ENCODE peak calls at places on chromosomes 6 and 20, in four cellular contexts. One of them, this sample, is unnamed.

GRCh38 chr6:137001287-137001976 is 43.3 kb downstream of the IL20RA start:
- DNase-seq in stimulated activated CD8-positive, alpha-beta memory T cell treated with anti-CD3 and anti-CD28 coated beads, Interleukin-4, amount 100 ng/mL, for 24 hours: no peak
- DNase-seq in fibroblast of the aortic adventitia: no peak
- DNase-seq in anterior cingulate cortex: no peak
- DNase-seq in this sample: no peak

GRCh38 chr6:108565893-108566292 is 5.2 kb downstream of the FOXO3 start:
- DNase-seq in anterior cingulate cortex: no peak
- DNase-seq in fibroblast of the aortic adventitia: peak; percentile 92
- DNase-seq in stimulated activated CD8-positive, alpha-beta memory T cell treated with anti-CD3 and anti-CD28 coated beads, Interleukin-4, amount 100 ng/mL, for 24 hours: no peak
- DNase-seq in this sample: peak; percentile 54

GRCh38 chr6:141335476-141335875 is 797.2 kb upstream of the GJE1 start:
- DNase-seq in anterior cingulate cortex: no peak
- DNase-seq in fibroblast of the aortic adventitia: no peak
- DNase-seq in stimulated activated CD8-positive, alpha-beta memory T cell treated with anti-CD3 and anti-CD28 coated beads, Interleukin-4, amount 100 ng/mL, for 24 hours: no peak
- DNase-seq in this sample: no peak

GRCh38 chr6:20340459-20340858 is 61.2 kb upstream of the E2F3 start:
- DNase-seq in fibroblast of the aortic adventitia: no peak
- DNase-seq in stimulated activated CD8-positive, alpha-beta memory T cell treated with anti-CD3 and anti-CD28 coated beads, Interleukin-4, amount 100 ng/mL, for 24 hours: no peak
- DNase-seq in anterior cingulate cortex: peak; percentile 5
- DNase-seq in this sample: no peak

GRCh38 chr20:32437391-32438074 is 79.4 kb downstream of the ASXL1 start:
- DNase-seq in fibroblast of the aortic adventitia: no peak
- DNase-seq in anterior cingulate cortex: no peak
- DNase-seq in stimulated activated CD8-positive, alpha-beta memory T cell treated with anti-CD3 and anti-CD28 coated beads, Interleukin-4, amount 100 ng/mL, for 24 hours: no peak
- DNase-seq in this sample: no peak

GRCh38 chr6:170405311-170405975 is 98.9 kb downstream of the FAM120B start:
- DNase-seq in stimulated activated CD8-positive, alpha-beta memory T cell treated with anti-CD3 and anti-CD28 coated beads, Interleukin-4, amount 100 ng/mL, for 24 hours: no peak
- DNase-seq in fibroblast of the aortic adventitia: peak; percentile 97
- DNase-seq in anterior cingulate cortex: no peak
- DNase-seq in this sample: no peak

GRCh38 chr6:75213112-75213511 is 7.3 kb upstream of the COL12A1 start:
- DNase-seq in fibroblast of the aortic adventitia: peak; percentile 65
- DNase-seq in anterior cingulate cortex: no peak
- DNase-seq in stimulated activated CD8-positive, alpha-beta memory T cell treated with anti-CD3 and anti-CD28 coated beads, Interleukin-4, amount 100 ng/mL, for 24 hours: no peak
- DNase-seq in this sample: no peak

GRCh38 chr20:4973330-4974097 is 27.8 kb downstream of the SLC23A2 start:
- DNase-seq in stimulated activated CD8-positive, alpha-beta memory T cell treated with anti-CD3 and anti-CD28 coated beads, Interleukin-4, amount 100 ng/mL, for 24 hours: peak; percentile 28
- DNase-seq in fibroblast of the aortic adventitia: peak; percentile 82
- DNase-seq in anterior cingulate cortex: no peak
- DNase-seq in this sample: peak; percentile 60

GRCh38 chr20:63090682-63091571 is 84.2 kb upstream of the BHLHE23 start:
- DNase-seq in fibroblast of the aortic adventitia: no peak
- DNase-seq in stimulated activated CD8-positive, alpha-beta memory T cell treated with anti-CD3 and anti-CD28 coated beads, Interleukin-4, amount 100 ng/mL, for 24 hours: no peak
- DNase-seq in anterior cingulate cortex: no peak
- DNase-seq in this sample: no peak

GRCh38 chr20:45592574-45593189 is 13.6 kb upstream of the WFDC8 start:
- DNase-seq in fibroblast of the aortic adventitia: peak; percentile 10
- DNase-seq in stimulated activated CD8-positive, alpha-beta memory T cell treated with anti-CD3 and anti-CD28 coated beads, Interleukin-4, amount 100 ng/mL, for 24 hours: no peak
- DNase-seq in anterior cingulate cortex: no peak
- DNase-seq in this sample: peak; percentile 12

GRCh38 chr6:25086500-25087091 is 150.8 kb upstream of the RIPOR2 start:
- DNase-seq in fibroblast of the aortic adventitia: no peak
- DNase-seq in anterior cingulate cortex: no peak
- DNase-seq in stimulated activated CD8-positive, alpha-beta memory T cell treated with anti-CD3 and anti-CD28 coated beads, Interleukin-4, amount 100 ng/mL, for 24 hours: no peak
- DNase-seq in this sample: no peak

GRCh38 chr6:129521946-129522345 is 188.0 kb downstream of the ARHGAP18 start:
- DNase-seq in anterior cingulate cortex: no peak
- DNase-seq in fibroblast of the aortic adventitia: no peak
- DNase-seq in stimulated activated CD8-positive, alpha-beta memory T cell treated with anti-CD3 and anti-CD28 coated beads, Interleukin-4, amount 100 ng/mL, for 24 hours: no peak
- DNase-seq in this sample: no peak

GRCh38 chr6:166775180-166775922 is 148.3 kb upstream of the RPS6KA2 start:
- DNase-seq in fibroblast of the aortic adventitia: peak; percentile 83
- DNase-seq in anterior cingulate cortex: no peak
- DNase-seq in stimulated activated CD8-positive, alpha-beta memory T cell treated with anti-CD3 and anti-CD28 coated beads, Interleukin-4, amount 100 ng/mL, for 24 hours: peak; percentile 33
- DNase-seq in this sample: peak; percentile 44

GRCh38 chr20:9889270-9889981 is 50.5 kb upstream of the PAK5 start:
- DNase-seq in stimulated activated CD8-positive, alpha-beta memory T cell treated with anti-CD3 and anti-CD28 coated beads, Interleukin-4, amount 100 ng/mL, for 24 hours: no peak
- DNase-seq in anterior cingulate cortex: no peak
- DNase-seq in fibroblast of the aortic adventitia: no peak
- DNase-seq in this sample: no peak

GRCh38 chr6:27890351-27891299 is 21.6 kb downstream of the OR2B2 start:
- DNase-seq in stimulated activated CD8-positive, alpha-beta memory T cell treated with anti-CD3 and anti-CD28 coated beads, Interleukin-4, amount 100 ng/mL, for 24 hours: peak; percentile 55
- DNase-seq in fibroblast of the aortic adventitia: peak; percentile 97
- DNase-seq in anterior cingulate cortex: peak; percentile 5
- DNase-seq in this sample: peak; percentile 79

GRCh38 chr20:6590891-6591679 is 176.4 kb upstream of the BMP2 start:
- DNase-seq in anterior cingulate cortex: no peak
- DNase-seq in stimulated activated CD8-positive, alpha-beta memory T cell treated with anti-CD3 and anti-CD28 coated beads, Interleukin-4, amount 100 ng/mL, for 24 hours: no peak
- DNase-seq in fibroblast of the aortic adventitia: peak; percentile 72
- DNase-seq in this sample: no peak

GRCh38 chr6:109925060-109925459 is 53.1 kb upstream of the GPR6 start:
- DNase-seq in anterior cingulate cortex: no peak
- DNase-seq in fibroblast of the aortic adventitia: peak; percentile 4
- DNase-seq in stimulated activated CD8-positive, alpha-beta memory T cell treated with anti-CD3 and anti-CD28 coated beads, Interleukin-4, amount 100 ng/mL, for 24 hours: no peak
- DNase-seq in this sample: no peak

GRCh38 chr20:62845818-62846527 is 15.6 kb downstream of the TCFL5 start:
- DNase-seq in fibroblast of the aortic adventitia: no peak
- DNase-seq in stimulated activated CD8-positive, alpha-beta memory T cell treated with anti-CD3 and anti-CD28 coated beads, Interleukin-4, amount 100 ng/mL, for 24 hours: no peak
- DNase-seq in anterior cingulate cortex: peak; percentile 32
- DNase-seq in this sample: no peak

GRCh38 chr20:19073584-19074198 is 138.8 kb upstream of the SLC24A3 start:
- DNase-seq in anterior cingulate cortex: no peak
- DNase-seq in fibroblast of the aortic adventitia: no peak
- DNase-seq in stimulated activated CD8-positive, alpha-beta memory T cell treated with anti-CD3 and anti-CD28 coated beads, Interleukin-4, amount 100 ng/mL, for 24 hours: no peak
- DNase-seq in this sample: no peak

GRCh38 chr6:133889557-133890301 is 816 bp downstream of the TCF21 start:
- DNase-seq in anterior cingulate cortex: no peak
- DNase-seq in fibroblast of the aortic adventitia: peak; percentile 30
- DNase-seq in stimulated activated CD8-positive, alpha-beta memory T cell treated with anti-CD3 and anti-CD28 coated beads, Interleukin-4, amount 100 ng/mL, for 24 hours: no peak
- DNase-seq in this sample: no peak

GRCh38 chr6:133187657-133188453 is 53.3 kb upstream of the EYA4 start:
- DNase-seq in anterior cingulate cortex: no peak
- DNase-seq in stimulated activated CD8-positive, alpha-beta memory T cell treated with anti-CD3 and anti-CD28 coated beads, Interleukin-4, amount 100 ng/mL, for 24 hours: no peak
- DNase-seq in fibroblast of the aortic adventitia: peak; percentile 10
- DNase-seq in this sample: no peak

GRCh38 chr20:17557675-17558006 is 12.2 kb upstream of the DSTN start:
- DNase-seq in fibroblast of the aortic adventitia: peak; percentile 74
- DNase-seq in stimulated activated CD8-positive, alpha-beta memory T cell treated with anti-CD3 and anti-CD28 coated beads, Interleukin-4, amount 100 ng/mL, for 24 hours: no peak
- DNase-seq in anterior cingulate cortex: no peak
- DNase-seq in this sample: peak; percentile 66

GRCh38 chr6:45838486-45838885 is 177.2 kb downstream of the CLIC5 start:
- DNase-seq in fibroblast of the aortic adventitia: no peak
- DNase-seq in stimulated activated CD8-positive, alpha-beta memory T cell treated with anti-CD3 and anti-CD28 coated beads, Interleukin-4, amount 100 ng/mL, for 24 hours: no peak
- DNase-seq in anterior cingulate cortex: no peak
- DNase-seq in this sample: no peak

GRCh38 chr20:19866070-19866469 is 108.0 kb downstream of the RIN2 start:
- DNase-seq in stimulated activated CD8-positive, alpha-beta memory T cell treated with anti-CD3 and anti-CD28 coated beads, Interleukin-4, amount 100 ng/mL, for 24 hours: no peak
- DNase-seq in anterior cingulate cortex: no peak
- DNase-seq in fibroblast of the aortic adventitia: no peak
- DNase-seq in this sample: no peak

GRCh38 chr20:45459606-45460005 is 9.9 kb upstream of the WFDC2 start:
- DNase-seq in stimulated activated CD8-positive, alpha-beta memory T cell treated with anti-CD3 and anti-CD28 coated beads, Interleukin-4, amount 100 ng/mL, for 24 hours: no peak
- DNase-seq in anterior cingulate cortex: no peak
- DNase-seq in fibroblast of the aortic adventitia: peak; percentile 12
- DNase-seq in this sample: no peak

GRCh38 chr6:141415896-141416295 is 716.8 kb upstream of the GJE1 start:
- DNase-seq in stimulated activated CD8-positive, alpha-beta memory T cell treated with anti-CD3 and anti-CD28 coated beads, Interleukin-4, amount 100 ng/mL, for 24 hours: no peak
- DNase-seq in anterior cingulate cortex: no peak
- DNase-seq in fibroblast of the aortic adventitia: no peak
- DNase-seq in this sample: no peak

GRCh38 chr20:8073024-8073832 is 53.7 kb upstream of the TMX4 start:
- DNase-seq in fibroblast of the aortic adventitia: peak; percentile 98
- DNase-seq in stimulated activated CD8-positive, alpha-beta memory T cell treated with anti-CD3 and anti-CD28 coated beads, Interleukin-4, amount 100 ng/mL, for 24 hours: no peak
- DNase-seq in anterior cingulate cortex: no peak
- DNase-seq in this sample: no peak

GRCh38 chr6:40874495-40874894 is 164.5 kb downstream of the UNC5CL start:
- DNase-seq in stimulated activated CD8-positive, alpha-beta memory T cell treated with anti-CD3 and anti-CD28 coated beads, Interleukin-4, amount 100 ng/mL, for 24 hours: no peak
- DNase-seq in anterior cingulate cortex: no peak
- DNase-seq in fibroblast of the aortic adventitia: no peak
- DNase-seq in this sample: no peak

This sample was measured in mucosa of gallbladder.